ENCODE peak calls at places on chromosomes 12 and 14, in nine cellular contexts. O is stimulated activated CD4-positive, alpha-beta T cell treated with anti-CD3 and anti-CD28 coated beads, TNF-alpha, amount 100 ng/mL, for 1 hour; Z is stimulated activated CD8-positive, alpha-beta memory T cell treated with anti-CD3 and anti-CD28 coated beads, Interleukin-2, amount 100 ng/mL, for 1 hour; M is CD8-positive, alpha-beta memory T cell; D is DMS79 treated with DMSO at 0.1 percent for 48 hours; T is left ventricle myocardium inferior; X is Ammon's horn; K is globus pallidus; Q is non-pigmented ciliary epithelial cell. J is an unnamed sample.
A peak's percentile ranks its signal among the peaks of the same experiment; 100 is the strongest.

GRCh38 chr14:56733396-56733795 is 76.9 kb downstream of the OTX2 start:
- DNase-seq in D (no peak), Q (no peak), M (no peak), O (no peak), T (no peak), Z (no peak), X (no peak), K (no peak), J (no peak)

GRCh38 chr12:125104978-125105377 is 39.7 kb downstream of the AACS start:
- DNase-seq in Z (no peak), Q (no peak), O (no peak), K (no peak), T (no peak), M (no peak), D (no peak), X (no peak), J (no peak)

GRCh38 chr12:71277866-71278265 is 120.1 kb upstream of the TSPAN8 start:
- DNase-seq in O (no peak), X (no peak), Z (no peak), D (no peak), T (no peak), Q (no peak), M (no peak), K (no peak), J (no peak)

GRCh38 chr14:81565441-81566290 is 32.0 kb upstream of the SEL1L start:
- DNase-seq in D (no peak), M (no peak), X (peak; percentile 80), Q (no peak), K (peak; percentile 48), O (no peak), T (no peak), Z (no peak), J (no peak)

GRCh38 chr12:77122661-77123060 is 57.3 kb upstream of the E2F7 start:
- DNase-seq in X (no peak), O (no peak), K (no peak), D (no peak), Z (no peak), M (no peak), T (no peak), Q (no peak), J (no peak)

GRCh38 chr12:19988457-19988856 is 379.9 kb upstream of the PDE3A start:
- DNase-seq in X (no peak), O (no peak), T (no peak), D (no peak), Z (no peak), M (no peak), K (no peak), Q (no peak), J (no peak)

GRCh38 chr12:24822121-24822899 is 126.6 kb downstream of the BCAT1 start:
- DNase-seq in Z (no peak), Q (peak; percentile 72), O (no peak), D (no peak), T (no peak), M (no peak), K (no peak), X (no peak), J (no peak)

GRCh38 chr12:4438834-4439596 is 6.6 kb downstream of the FGF6 start:
- DNase-seq in Z (no peak), X (peak; percentile 56), O (no peak), K (peak; percentile 33), T (no peak), M (no peak), Q (no peak), D (no peak), J (no peak)

GRCh38 chr12:990308-990648 is 745 bp upstream of the ERC1 start:
- DNase-seq in D (peak; percentile 72), Q (no peak), O (peak; percentile 30), M (peak; percentile 27), Z (peak; percentile 2), K (peak; percentile 46), X (peak; percentile 59), T (peak; percentile 64), J (peak; percentile 90)

J was measured in kidney.